ENCODE peak calls at places on chromosomes 2 and 18, in five cellular contexts. One of them, this sample, is unnamed.

GRCh38 chr2:16666453-16666801 is 793 bp upstream of the CYRIA start:
- DNase-seq in breast epithelium: no peak
- DNase-seq in spleen: no peak
- DNase-seq in HCT116: no peak
- DNase-seq in stomach: no peak
- DNase-seq in this sample: no peak

GRCh38 chr2:128172191-128172590 is 81.2 kb downstream of the UGGT1 start:
- DNase-seq in breast epithelium: no peak
- DNase-seq in spleen: no peak
- DNase-seq in HCT116: no peak
- DNase-seq in stomach: no peak
- DNase-seq in this sample: no peak

GRCh38 chr2:234491897-234492296 is 5.0 kb downstream of the ARL4C start:
- DNase-seq in breast epithelium: no peak
- DNase-seq in spleen: no peak
- DNase-seq in HCT116: no peak
- DNase-seq in stomach: no peak
- DNase-seq in this sample: no peak

GRCh38 chr2:20501974-20502373 is 55.1 kb downstream of the RHOB start:
- DNase-seq in breast epithelium: no peak
- DNase-seq in spleen: no peak
- DNase-seq in HCT116: no peak
- DNase-seq in stomach: no peak
- DNase-seq in this sample: peak; percentile 76

GRCh38 chr18:11518788-11519685 is 90.4 kb upstream of the SLC35G4 start:
- DNase-seq in breast epithelium: no peak
- DNase-seq in spleen: no peak
- DNase-seq in HCT116: peak; percentile 57
- DNase-seq in stomach: no peak
- DNase-seq in this sample: no peak

GRCh38 chr2:9844036-9844483 is 786 bp downstream of the TAF1B start:
- DNase-seq in breast epithelium: no peak
- DNase-seq in spleen: no peak
- DNase-seq in HCT116: no peak
- DNase-seq in stomach: no peak
- DNase-seq in this sample: no peak

GRCh38 chr2:219041252-219041651 is at the start of gene CFAP65:
- DNase-seq in breast epithelium: no peak
- DNase-seq in spleen: peak; percentile 77
- DNase-seq in HCT116: peak; percentile 34
- DNase-seq in stomach: peak; percentile 48
- DNase-seq in this sample: no peak

GRCh38 chr2:232388324-232388891 is 9.9 kb downstream of the ALPP start:
- DNase-seq in breast epithelium: no peak
- DNase-seq in spleen: no peak
- DNase-seq in HCT116: no peak
- DNase-seq in stomach: no peak
- DNase-seq in this sample: no peak

GRCh38 chr2:164859251-164859818 is 17.7 kb upstream of the COBLL1 start:
- DNase-seq in breast epithelium: no peak
- DNase-seq in spleen: no peak
- DNase-seq in HCT116: no peak
- DNase-seq in stomach: no peak
- DNase-seq in this sample: no peak

GRCh38 chr18:46290440-46291020 is 186.3 kb downstream of the HAUS1 start:
- DNase-seq in breast epithelium: no peak
- DNase-seq in spleen: no peak
- DNase-seq in HCT116: no peak
- DNase-seq in stomach: no peak
- DNase-seq in this sample: no peak

GRCh38 chr2:218360453-218360852 is 3.8 kb downstream of the CATIP start:
- DNase-seq in breast epithelium: no peak
- DNase-seq in spleen: no peak
- DNase-seq in HCT116: no peak
- DNase-seq in stomach: no peak
- DNase-seq in this sample: no peak

GRCh38 chr2:109066917-109067828 is 61.8 kb upstream of the SH3RF3 start:
- DNase-seq in breast epithelium: no peak
- DNase-seq in spleen: peak; percentile 42
- DNase-seq in HCT116: no peak
- DNase-seq in stomach: no peak
- DNase-seq in this sample: no peak

GRCh38 chr2:200028998-200029397 is 73.6 kb downstream of the MAIP1 start:
- DNase-seq in breast epithelium: no peak
- DNase-seq in spleen: no peak
- DNase-seq in HCT116: no peak
- DNase-seq in stomach: no peak
- DNase-seq in this sample: no peak

GRCh38 chr2:96815326-96816126 is 542 bp upstream of the CNNM3 start:
- DNase-seq in breast epithelium: peak; percentile 32
- DNase-seq in spleen: peak; percentile 83
- DNase-seq in HCT116: no peak
- DNase-seq in stomach: no peak
- DNase-seq in this sample: no peak

GRCh38 chr2:67277450-67277849 is 119.7 kb upstream of the ETAA1 start:
- DNase-seq in breast epithelium: no peak
- DNase-seq in spleen: no peak
- DNase-seq in HCT116: no peak
- DNase-seq in stomach: peak; percentile 31
- DNase-seq in this sample: no peak

GRCh38 chr2:219661955-219662395 is 34.5 kb downstream of the SLC4A3 start:
- DNase-seq in breast epithelium: no peak
- DNase-seq in spleen: no peak
- DNase-seq in HCT116: no peak
- DNase-seq in stomach: no peak
- DNase-seq in this sample: no peak

GRCh38 chr2:72214429-72215143 is 66.9 kb upstream of the CYP26B1 start:
- DNase-seq in breast epithelium: no peak
- DNase-seq in spleen: no peak
- DNase-seq in HCT116: no peak
- DNase-seq in stomach: no peak
- DNase-seq in this sample: no peak

GRCh38 chr2:109440507-109441156 is 173.1 kb downstream of the SEPTIN10 start:
- DNase-seq in breast epithelium: no peak
- DNase-seq in spleen: no peak
- DNase-seq in HCT116: no peak
- DNase-seq in stomach: no peak
- DNase-seq in this sample: peak; percentile 4

GRCh38 chr2:216918088-216918680 is 58.3 kb upstream of the TNP1 start:
- DNase-seq in breast epithelium: no peak
- DNase-seq in spleen: no peak
- DNase-seq in HCT116: peak; percentile 13
- DNase-seq in stomach: no peak
- DNase-seq in this sample: no peak

GRCh38 chr2:84938194-84938879 is 32.6 kb upstream of the KCMF1 start:
- DNase-seq in breast epithelium: no peak
- DNase-seq in spleen: peak; percentile 54
- DNase-seq in HCT116: peak; percentile 45
- DNase-seq in stomach: no peak
- DNase-seq in this sample: no peak

GRCh38 chr2:240246173-240246820 is 105.8 kb upstream of the OTOS start:
- DNase-seq in breast epithelium: no peak
- DNase-seq in spleen: no peak
- DNase-seq in HCT116: no peak
- DNase-seq in stomach: peak; percentile 23
- DNase-seq in this sample: peak; percentile 49

GRCh38 chr2:121078869-121079268 is 206.1 kb downstream of the TFCP2L1 start:
- DNase-seq in breast epithelium: no peak
- DNase-seq in spleen: no peak
- DNase-seq in HCT116: no peak
- DNase-seq in stomach: no peak
- DNase-seq in this sample: no peak

GRCh38 chr2:254231-254630 is 9.6 kb downstream of the SH3YL1 start:
- DNase-seq in breast epithelium: no peak
- DNase-seq in spleen: no peak
- DNase-seq in HCT116: no peak
- DNase-seq in stomach: no peak
- DNase-seq in this sample: no peak

GRCh38 chr18:38032516-38032915 is 466.9 kb upstream of the CELF4 start:
- DNase-seq in breast epithelium: no peak
- DNase-seq in spleen: no peak
- DNase-seq in HCT116: no peak
- DNase-seq in stomach: no peak
- DNase-seq in this sample: no peak

GRCh38 chr18:62332437-62332816 is 7.3 kb downstream of the TNFRSF11A start:
- DNase-seq in breast epithelium: no peak
- DNase-seq in spleen: no peak
- DNase-seq in HCT116: no peak
- DNase-seq in stomach: no peak
- DNase-seq in this sample: no peak

DNA sequence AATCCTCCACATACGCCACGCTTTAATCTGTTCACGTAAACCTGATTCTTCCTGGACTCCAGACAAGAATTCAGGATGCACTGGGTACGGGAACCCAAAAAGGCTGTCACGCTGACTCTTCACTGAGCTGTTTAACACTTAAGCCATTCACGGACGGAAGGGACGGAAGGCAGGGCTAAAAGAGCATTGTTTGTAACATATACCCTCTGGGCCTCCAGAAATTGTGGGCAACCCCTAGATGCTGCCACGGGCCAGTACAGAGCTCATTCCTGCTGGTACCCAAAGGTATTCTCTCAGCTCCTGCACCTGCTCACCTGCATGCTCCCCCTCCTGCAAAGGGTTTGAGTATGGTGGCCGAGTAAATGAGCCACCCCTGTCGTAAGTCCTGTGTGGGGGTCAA is 45.6 kb upstream of the RMP24 start:
- DNase-seq in breast epithelium: no peak
- DNase-seq in spleen: no peak
- DNase-seq in HCT116: no peak
- DNase-seq in stomach: no peak
- DNase-seq in this sample: no peak
- TF ChIP-seq CTCF in breast epithelium: no peak
- TF ChIP-seq CTCF in spleen: no peak
- TF ChIP-seq CTCF in HCT116: no peak
- TF ChIP-seq CTCF in stomach: no peak
- TF ChIP-seq CTCF in this sample: no peak

GRCh38 chr2:119432882-119433522 is 1.3 kb downstream of the TMEM37 start:
- DNase-seq in breast epithelium: no peak
- DNase-seq in spleen: no peak
- DNase-seq in HCT116: no peak
- DNase-seq in stomach: no peak
- DNase-seq in this sample: no peak

GRCh38 chr2:119434664-119435063 is 3.0 kb downstream of the TMEM37 start:
- DNase-seq in breast epithelium: no peak
- DNase-seq in spleen: no peak
- DNase-seq in HCT116: no peak
- DNase-seq in stomach: no peak
- DNase-seq in this sample: no peak

GRCh38 chr2:119431976-119432881 is 575 bp downstream of the TMEM37 start:
- DNase-seq in breast epithelium: no peak
- DNase-seq in spleen: no peak
- DNase-seq in HCT116: no peak
- DNase-seq in stomach: peak; percentile 72
- DNase-seq in this sample: peak; percentile 77

GRCh38 chr2:119435148-119435952 is 3.7 kb downstream of the TMEM37 start:
- DNase-seq in breast epithelium: no peak
- DNase-seq in spleen: no peak
- DNase-seq in HCT116: no peak
- DNase-seq in stomach: no peak
- DNase-seq in this sample: no peak

GRCh38 chr2:119433636-119434327 is 2.1 kb downstream of the TMEM37 start:
- DNase-seq in breast epithelium: no peak
- DNase-seq in spleen: no peak
- DNase-seq in HCT116: no peak
- DNase-seq in stomach: no peak
- DNase-seq in this sample: no peak
- TF ChIP-seq POLR2A in breast epithelium: no peak
- TF ChIP-seq POLR2A in spleen: no peak
- TF ChIP-seq POLR2A in HCT116: no peak
- TF ChIP-seq POLR2A in stomach: no peak
- TF ChIP-seq POLR2A in this sample: no peak

DNA sequence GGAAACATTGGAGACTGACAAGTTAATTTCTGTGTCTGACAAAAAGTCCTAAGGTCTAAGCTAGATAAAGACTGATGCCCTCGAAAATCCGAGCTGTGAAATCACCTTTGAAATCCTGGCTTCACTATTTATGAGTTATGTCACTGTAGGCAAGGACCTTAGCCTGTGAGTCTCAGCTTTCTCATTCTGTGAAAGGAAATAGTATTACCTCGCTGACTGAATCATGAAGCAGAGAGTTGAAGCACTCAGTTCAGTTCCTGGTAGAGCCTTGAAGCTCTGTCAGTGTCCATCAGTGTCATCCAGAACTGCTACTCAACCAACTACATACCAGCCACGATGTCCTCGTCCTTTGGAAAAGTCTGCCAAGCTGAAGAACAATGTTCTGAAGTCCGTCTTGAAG is 1025.6 kb upstream of the GYPC start:
- DNase-seq in breast epithelium: no peak
- DNase-seq in spleen: no peak
- DNase-seq in HCT116: no peak
- DNase-seq in stomach: no peak
- DNase-seq in this sample: no peak
- TF ChIP-seq POLR2AphosphoS5 in breast epithelium: no peak
- TF ChIP-seq POLR2AphosphoS5 in spleen: no peak
- TF ChIP-seq POLR2AphosphoS5 in HCT116: no peak
- TF ChIP-seq POLR2AphosphoS5 in stomach: no peak
- TF ChIP-seq POLR2AphosphoS5 in this sample: no peak

DNA sequence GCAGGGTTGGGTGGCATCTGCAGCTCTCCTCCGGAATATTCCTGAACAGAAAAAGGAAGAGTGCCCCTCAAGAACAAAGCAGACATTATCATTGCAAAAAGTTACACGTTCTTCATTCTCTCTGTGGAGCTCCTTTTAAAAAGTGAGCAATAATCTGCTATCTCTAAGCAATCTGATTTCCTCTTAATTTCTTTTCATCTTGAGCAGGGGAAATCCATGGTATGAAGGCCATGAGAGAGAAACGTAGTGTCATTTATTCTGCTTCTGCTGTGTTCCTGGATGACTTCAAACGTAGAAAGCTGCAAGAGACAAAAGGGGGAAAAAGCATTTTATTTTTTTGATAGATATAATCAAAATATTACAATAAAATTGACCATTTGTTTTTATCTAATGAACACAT is 16.9 kb downstream of the SMIM21 start:
- DNase-seq in breast epithelium: no peak
- DNase-seq in spleen: no peak
- DNase-seq in HCT116: no peak
- DNase-seq in stomach: no peak
- DNase-seq in this sample: no peak
- TF ChIP-seq CTCF in breast epithelium: no peak
- TF ChIP-seq CTCF in spleen: no peak
- TF ChIP-seq CTCF in HCT116: no peak
- TF ChIP-seq CTCF in stomach: no peak
- TF ChIP-seq CTCF in this sample: no peak

DNA sequence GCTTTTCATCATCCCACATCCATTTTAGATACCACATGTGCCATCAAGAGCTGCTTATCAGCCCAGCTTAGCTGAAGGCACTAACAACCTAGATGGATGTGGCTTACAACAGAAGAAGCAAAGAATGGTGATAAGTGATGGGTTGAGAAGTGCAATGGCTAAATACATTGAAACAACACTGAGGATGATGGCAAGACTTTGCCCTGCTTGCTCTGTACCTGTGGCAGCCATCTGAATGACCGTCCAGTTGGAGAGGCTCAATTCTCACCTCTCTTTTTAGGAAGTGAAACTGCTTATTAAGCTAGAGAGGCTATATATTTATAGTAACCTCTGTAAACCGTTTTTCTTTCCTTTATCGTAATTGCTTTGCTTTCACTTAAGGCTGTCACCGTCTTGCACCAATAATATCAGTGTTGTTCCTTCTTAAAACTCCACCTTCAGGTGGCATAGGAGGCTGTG is 5.7 kb downstream of the GPATCH11 start:
- DNase-seq in breast epithelium: no peak
- DNase-seq in spleen: no peak
- DNase-seq in HCT116: no peak
- DNase-seq in stomach: no peak
- DNase-seq in this sample: no peak
- TF ChIP-seq POLR2A in breast epithelium: no peak
- TF ChIP-seq POLR2A in spleen: no peak
- TF ChIP-seq POLR2A in HCT116: no peak
- TF ChIP-seq POLR2A in stomach: no peak
- TF ChIP-seq POLR2A in this sample: no peak

This sample was measured in sigmoid colon.